ENCODE peak calls at places on chromosomes 1 and 21, in six cellular contexts. One of them, this sample, is unnamed.

GRCh38 chr1:161139765-161140164 is 7.3 kb upstream of the DEDD start:
- DNase-seq in activated T-cell treated with anti-CD3 and anti-CD28 coated beads for 24 hours: no peak
- DNase-seq in activated CD4-positive, alpha-beta T cell treated with anti-CD3 and anti-CD28 coated beads, Interleukin-2, amount 10 ng/mL, durations not matched to agents 7 days and 5 days: peak; percentile 58
- DNase-seq in dermis microvascular lymphatic vessel endothelial cell: peak; percentile 66
- DNase-seq in NT2/D1: no peak
- DNase-seq in GM20000: peak; percentile 69
- DNase-seq in this sample: no peak

GRCh38 chr1:10765734-10766478 is 30.5 kb downstream of the CASZ1 start:
- DNase-seq in activated T-cell treated with anti-CD3 and anti-CD28 coated beads for 24 hours: no peak
- DNase-seq in activated CD4-positive, alpha-beta T cell treated with anti-CD3 and anti-CD28 coated beads, Interleukin-2, amount 10 ng/mL, durations not matched to agents 7 days and 5 days: no peak
- DNase-seq in dermis microvascular lymphatic vessel endothelial cell: peak; percentile 80
- DNase-seq in GM20000: no peak
- DNase-seq in NT2/D1: no peak
- DNase-seq in this sample: peak; percentile 50

GRCh38 chr1:44808938-44809917 is 905 bp downstream of the BTBD19 start:
- DNase-seq in activated CD4-positive, alpha-beta T cell treated with anti-CD3 and anti-CD28 coated beads, Interleukin-2, amount 10 ng/mL, durations not matched to agents 7 days and 5 days: peak; percentile 94
- DNase-seq in dermis microvascular lymphatic vessel endothelial cell: no peak
- DNase-seq in GM20000: peak; percentile 88
- DNase-seq in NT2/D1: no peak
- DNase-seq in activated T-cell treated with anti-CD3 and anti-CD28 coated beads for 24 hours: peak; percentile 84
- DNase-seq in this sample: peak; percentile 63

GRCh38 chr1:209222826-209223225 is 360.7 kb upstream of the CAMK1G start:
- DNase-seq in dermis microvascular lymphatic vessel endothelial cell: no peak
- DNase-seq in NT2/D1: no peak
- DNase-seq in activated CD4-positive, alpha-beta T cell treated with anti-CD3 and anti-CD28 coated beads, Interleukin-2, amount 10 ng/mL, durations not matched to agents 7 days and 5 days: no peak
- DNase-seq in GM20000: no peak
- DNase-seq in activated T-cell treated with anti-CD3 and anti-CD28 coated beads for 24 hours: no peak
- DNase-seq in this sample: no peak

GRCh38 chr1:225842788-225843425 is 33.0 kb downstream of the EPHX1 start:
- DNase-seq in activated CD4-positive, alpha-beta T cell treated with anti-CD3 and anti-CD28 coated beads, Interleukin-2, amount 10 ng/mL, durations not matched to agents 7 days and 5 days: no peak
- DNase-seq in activated T-cell treated with anti-CD3 and anti-CD28 coated beads for 24 hours: no peak
- DNase-seq in GM20000: no peak
- DNase-seq in dermis microvascular lymphatic vessel endothelial cell: no peak
- DNase-seq in NT2/D1: no peak
- DNase-seq in this sample: no peak

GRCh38 chr1:21289700-21290545 is at the start of gene ECE1:
- DNase-seq in GM20000: peak; percentile 60
- DNase-seq in dermis microvascular lymphatic vessel endothelial cell: no peak
- DNase-seq in activated CD4-positive, alpha-beta T cell treated with anti-CD3 and anti-CD28 coated beads, Interleukin-2, amount 10 ng/mL, durations not matched to agents 7 days and 5 days: peak; percentile 57
- DNase-seq in activated T-cell treated with anti-CD3 and anti-CD28 coated beads for 24 hours: no peak
- DNase-seq in NT2/D1: peak; percentile 22
- DNase-seq in this sample: no peak

GRCh38 chr1:243508303-243508713 is 252.5 kb downstream of the SDCCAG8 start:
- DNase-seq in dermis microvascular lymphatic vessel endothelial cell: no peak
- DNase-seq in activated T-cell treated with anti-CD3 and anti-CD28 coated beads for 24 hours: no peak
- DNase-seq in activated CD4-positive, alpha-beta T cell treated with anti-CD3 and anti-CD28 coated beads, Interleukin-2, amount 10 ng/mL, durations not matched to agents 7 days and 5 days: peak; percentile 36
- DNase-seq in GM20000: peak; percentile 48
- DNase-seq in NT2/D1: no peak
- DNase-seq in this sample: no peak

GRCh38 chr1:45843474-45843905 is 40.1 kb downstream of the MAST2 start:
- DNase-seq in GM20000: peak; percentile 16
- DNase-seq in activated CD4-positive, alpha-beta T cell treated with anti-CD3 and anti-CD28 coated beads, Interleukin-2, amount 10 ng/mL, durations not matched to agents 7 days and 5 days: no peak
- DNase-seq in activated T-cell treated with anti-CD3 and anti-CD28 coated beads for 24 hours: no peak
- DNase-seq in NT2/D1: no peak
- DNase-seq in dermis microvascular lymphatic vessel endothelial cell: no peak
- DNase-seq in this sample: peak; percentile 29

GRCh38 chr21:42537106-42537742 is 23.6 kb downstream of the SLC37A1 start:
- DNase-seq in activated CD4-positive, alpha-beta T cell treated with anti-CD3 and anti-CD28 coated beads, Interleukin-2, amount 10 ng/mL, durations not matched to agents 7 days and 5 days: peak; percentile 36
- DNase-seq in NT2/D1: no peak
- DNase-seq in GM20000: peak; percentile 65
- DNase-seq in dermis microvascular lymphatic vessel endothelial cell: no peak
- DNase-seq in activated T-cell treated with anti-CD3 and anti-CD28 coated beads for 24 hours: no peak
- DNase-seq in this sample: peak; percentile 76

GRCh38 chr1:112319371-112320034 is 76.5 kb upstream of the CTTNBP2NL start:
- DNase-seq in activated CD4-positive, alpha-beta T cell treated with anti-CD3 and anti-CD28 coated beads, Interleukin-2, amount 10 ng/mL, durations not matched to agents 7 days and 5 days: no peak
- DNase-seq in dermis microvascular lymphatic vessel endothelial cell: no peak
- DNase-seq in GM20000: no peak
- DNase-seq in activated T-cell treated with anti-CD3 and anti-CD28 coated beads for 24 hours: no peak
- DNase-seq in NT2/D1: no peak
- DNase-seq in this sample: no peak

GRCh38 chr1:228011721-228012311 is 5.0 kb downstream of the WNT3A start:
- DNase-seq in dermis microvascular lymphatic vessel endothelial cell: no peak
- DNase-seq in activated T-cell treated with anti-CD3 and anti-CD28 coated beads for 24 hours: no peak
- DNase-seq in activated CD4-positive, alpha-beta T cell treated with anti-CD3 and anti-CD28 coated beads, Interleukin-2, amount 10 ng/mL, durations not matched to agents 7 days and 5 days: no peak
- DNase-seq in GM20000: no peak
- DNase-seq in NT2/D1: no peak
- DNase-seq in this sample: no peak

GRCh38 chr1:206921772-206922265 is at the start of gene FCMR:
- DNase-seq in dermis microvascular lymphatic vessel endothelial cell: no peak
- DNase-seq in activated CD4-positive, alpha-beta T cell treated with anti-CD3 and anti-CD28 coated beads, Interleukin-2, amount 10 ng/mL, durations not matched to agents 7 days and 5 days: peak; percentile 73
- DNase-seq in GM20000: peak; percentile 54
- DNase-seq in NT2/D1: no peak
- DNase-seq in activated T-cell treated with anti-CD3 and anti-CD28 coated beads for 24 hours: no peak
- DNase-seq in this sample: no peak

GRCh38 chr1:21251773-21252471 is 38.3 kb downstream of the ECE1 start:
- DNase-seq in activated T-cell treated with anti-CD3 and anti-CD28 coated beads for 24 hours: peak; percentile 44
- DNase-seq in GM20000: no peak
- DNase-seq in dermis microvascular lymphatic vessel endothelial cell: peak; percentile 100
- DNase-seq in activated CD4-positive, alpha-beta T cell treated with anti-CD3 and anti-CD28 coated beads, Interleukin-2, amount 10 ng/mL, durations not matched to agents 7 days and 5 days: no peak
- DNase-seq in NT2/D1: no peak
- DNase-seq in this sample: peak; percentile 50

GRCh38 chr1:150516050-150516591 is 569 bp downstream of the FALEC start:
- DNase-seq in NT2/D1: no peak
- DNase-seq in GM20000: no peak
- DNase-seq in dermis microvascular lymphatic vessel endothelial cell: no peak
- DNase-seq in activated CD4-positive, alpha-beta T cell treated with anti-CD3 and anti-CD28 coated beads, Interleukin-2, amount 10 ng/mL, durations not matched to agents 7 days and 5 days: peak; percentile 16
- DNase-seq in activated T-cell treated with anti-CD3 and anti-CD28 coated beads for 24 hours: no peak
- DNase-seq in this sample: no peak

GRCh38 chr1:228304225-228304624 is 96.4 kb downstream of the OBSCN start:
- DNase-seq in NT2/D1: no peak
- DNase-seq in activated CD4-positive, alpha-beta T cell treated with anti-CD3 and anti-CD28 coated beads, Interleukin-2, amount 10 ng/mL, durations not matched to agents 7 days and 5 days: no peak
- DNase-seq in GM20000: no peak
- DNase-seq in activated T-cell treated with anti-CD3 and anti-CD28 coated beads for 24 hours: no peak
- DNase-seq in dermis microvascular lymphatic vessel endothelial cell: no peak
- DNase-seq in this sample: no peak

GRCh38 chr21:31918250-31918775 is 45.5 kb downstream of the HUNK start:
- DNase-seq in activated CD4-positive, alpha-beta T cell treated with anti-CD3 and anti-CD28 coated beads, Interleukin-2, amount 10 ng/mL, durations not matched to agents 7 days and 5 days: no peak
- DNase-seq in NT2/D1: no peak
- DNase-seq in dermis microvascular lymphatic vessel endothelial cell: no peak
- DNase-seq in GM20000: no peak
- DNase-seq in activated T-cell treated with anti-CD3 and anti-CD28 coated beads for 24 hours: no peak
- DNase-seq in this sample: no peak

GRCh38 chr1:161740871-161741270 is 8.7 kb upstream of the DUSP12 start:
- DNase-seq in NT2/D1: no peak
- DNase-seq in activated CD4-positive, alpha-beta T cell treated with anti-CD3 and anti-CD28 coated beads, Interleukin-2, amount 10 ng/mL, durations not matched to agents 7 days and 5 days: no peak
- DNase-seq in GM20000: no peak
- DNase-seq in activated T-cell treated with anti-CD3 and anti-CD28 coated beads for 24 hours: no peak
- DNase-seq in dermis microvascular lymphatic vessel endothelial cell: no peak
- DNase-seq in this sample: no peak

GRCh38 chr1:94258873-94259331 is 21.5 kb upstream of the ARHGAP29 start:
- DNase-seq in activated T-cell treated with anti-CD3 and anti-CD28 coated beads for 24 hours: no peak
- DNase-seq in GM20000: no peak
- DNase-seq in dermis microvascular lymphatic vessel endothelial cell: peak; percentile 79
- DNase-seq in NT2/D1: no peak
- DNase-seq in activated CD4-positive, alpha-beta T cell treated with anti-CD3 and anti-CD28 coated beads, Interleukin-2, amount 10 ng/mL, durations not matched to agents 7 days and 5 days: no peak
- DNase-seq in this sample: peak; percentile 12

GRCh38 chr1:3834701-3835100 is 22.3 kb downstream of the CEP104 start:
- DNase-seq in activated T-cell treated with anti-CD3 and anti-CD28 coated beads for 24 hours: no peak
- DNase-seq in activated CD4-positive, alpha-beta T cell treated with anti-CD3 and anti-CD28 coated beads, Interleukin-2, amount 10 ng/mL, durations not matched to agents 7 days and 5 days: no peak
- DNase-seq in dermis microvascular lymphatic vessel endothelial cell: no peak
- DNase-seq in GM20000: no peak
- DNase-seq in NT2/D1: no peak
- DNase-seq in this sample: no peak

GRCh38 chr1:44812822-44813543 is 4.7 kb downstream of the BTBD19 start:
- DNase-seq in dermis microvascular lymphatic vessel endothelial cell: no peak
- DNase-seq in activated CD4-positive, alpha-beta T cell treated with anti-CD3 and anti-CD28 coated beads, Interleukin-2, amount 10 ng/mL, durations not matched to agents 7 days and 5 days: no peak
- DNase-seq in GM20000: no peak
- DNase-seq in NT2/D1: no peak
- DNase-seq in activated T-cell treated with anti-CD3 and anti-CD28 coated beads for 24 hours: no peak
- DNase-seq in this sample: no peak

GRCh38 chr21:42865361-42866160 is 13.8 kb downstream of the WDR4 start:
- DNase-seq in NT2/D1: no peak
- DNase-seq in GM20000: no peak
- DNase-seq in dermis microvascular lymphatic vessel endothelial cell: no peak
- DNase-seq in activated T-cell treated with anti-CD3 and anti-CD28 coated beads for 24 hours: no peak
- DNase-seq in activated CD4-positive, alpha-beta T cell treated with anti-CD3 and anti-CD28 coated beads, Interleukin-2, amount 10 ng/mL, durations not matched to agents 7 days and 5 days: no peak
- DNase-seq in this sample: no peak

GRCh38 chr1:22347854-22348760 is 103.5 kb upstream of the ZBTB40 start:
- DNase-seq in dermis microvascular lymphatic vessel endothelial cell: peak; percentile 15
- DNase-seq in activated T-cell treated with anti-CD3 and anti-CD28 coated beads for 24 hours: no peak
- DNase-seq in GM20000: no peak
- DNase-seq in activated CD4-positive, alpha-beta T cell treated with anti-CD3 and anti-CD28 coated beads, Interleukin-2, amount 10 ng/mL, durations not matched to agents 7 days and 5 days: no peak
- DNase-seq in NT2/D1: no peak
- DNase-seq in this sample: no peak

GRCh38 chr1:207848234-207848633 is 62.7 kb downstream of the CD34 start:
- DNase-seq in NT2/D1: no peak
- DNase-seq in activated CD4-positive, alpha-beta T cell treated with anti-CD3 and anti-CD28 coated beads, Interleukin-2, amount 10 ng/mL, durations not matched to agents 7 days and 5 days: peak; percentile 30
- DNase-seq in activated T-cell treated with anti-CD3 and anti-CD28 coated beads for 24 hours: no peak
- DNase-seq in GM20000: no peak
- DNase-seq in dermis microvascular lymphatic vessel endothelial cell: peak; percentile 91
- DNase-seq in this sample: peak; percentile 28

This sample was measured in H4.